ENCODE peak calls at places on chromosome 2, in six cellular contexts. One of them, this sample, is unnamed.
A peak's percentile ranks its signal among the peaks of the same experiment; 100 is the strongest.

GRCh38 chr2:231666171-231667095 is 41.9 kb upstream of the PTMA start:
- DNase-seq in Jurkat, Clone E6-1: no peak
- DNase-seq in mammary epithelial cell: no peak
- DNase-seq in Calu3: peak; percentile 97
- DNase-seq in osteocyte: peak; percentile 94
- DNase-seq in HTR-8/SVneo: peak; percentile 89
- DNase-seq in this sample: peak; percentile 80

GRCh38 chr2:217986256-217986961 is 16.4 kb downstream of the TNS1 start:
- DNase-seq in HTR-8/SVneo: no peak
- DNase-seq in osteocyte: no peak
- DNase-seq in Jurkat, Clone E6-1: no peak
- DNase-seq in mammary epithelial cell: no peak
- DNase-seq in Calu3: no peak
- DNase-seq in this sample: no peak

GRCh38 chr2:32064021-32064678 is 794 bp downstream of the SPAST start:
- DNase-seq in Calu3: no peak
- DNase-seq in osteocyte: no peak
- DNase-seq in Jurkat, Clone E6-1: no peak
- DNase-seq in HTR-8/SVneo: no peak
- DNase-seq in mammary epithelial cell: peak; percentile 24
- DNase-seq in this sample: no peak

GRCh38 chr2:112957511-112957910 is 20.3 kb upstream of the IL36G start:
- DNase-seq in Calu3: no peak
- DNase-seq in osteocyte: peak; percentile 38
- DNase-seq in Jurkat, Clone E6-1: no peak
- DNase-seq in mammary epithelial cell: no peak
- DNase-seq in HTR-8/SVneo: no peak
- DNase-seq in this sample: no peak

GRCh38 chr2:215770668-215771067 is 242.7 kb downstream of the MREG start:
- DNase-seq in Jurkat, Clone E6-1: no peak
- DNase-seq in mammary epithelial cell: no peak
- DNase-seq in osteocyte: no peak
- DNase-seq in HTR-8/SVneo: no peak
- DNase-seq in Calu3: no peak
- DNase-seq in this sample: no peak

GRCh38 chr2:156445311-156446218 is 9.4 kb downstream of the GPD2 start:
- DNase-seq in HTR-8/SVneo: no peak
- DNase-seq in Jurkat, Clone E6-1: no peak
- DNase-seq in osteocyte: no peak
- DNase-seq in mammary epithelial cell: peak; percentile 65
- DNase-seq in Calu3: no peak
- DNase-seq in this sample: no peak

GRCh38 chr2:2587364-2587763 is 256.3 kb upstream of the MYT1L start:
- DNase-seq in HTR-8/SVneo: no peak
- DNase-seq in Jurkat, Clone E6-1: no peak
- DNase-seq in Calu3: no peak
- DNase-seq in mammary epithelial cell: no peak
- DNase-seq in osteocyte: no peak
- DNase-seq in this sample: no peak

GRCh38 chr2:202023198-202023903 is 10.3 kb upstream of the FZD7 start:
- DNase-seq in HTR-8/SVneo: no peak
- DNase-seq in osteocyte: no peak
- DNase-seq in Jurkat, Clone E6-1: no peak
- DNase-seq in mammary epithelial cell: no peak
- DNase-seq in Calu3: no peak
- DNase-seq in this sample: no peak

GRCh38 chr2:58812766-58813344 is 571.7 kb upstream of the FANCL start:
- DNase-seq in mammary epithelial cell: no peak
- DNase-seq in HTR-8/SVneo: no peak
- DNase-seq in osteocyte: no peak
- DNase-seq in Calu3: no peak
- DNase-seq in Jurkat, Clone E6-1: no peak
- DNase-seq in this sample: no peak

GRCh38 chr2:176106636-176107539 is at the start of gene HOXD11:
- DNase-seq in Jurkat, Clone E6-1: no peak
- DNase-seq in Calu3: peak; percentile 15
- DNase-seq in osteocyte: no peak
- DNase-seq in mammary epithelial cell: peak; percentile 70
- DNase-seq in HTR-8/SVneo: peak; percentile 39
- DNase-seq in this sample: peak; percentile 69

GRCh38 chr2:240139666-240140393 is 628 bp downstream of the OTOS start:
- DNase-seq in osteocyte: no peak
- DNase-seq in Jurkat, Clone E6-1: no peak
- DNase-seq in HTR-8/SVneo: no peak
- DNase-seq in mammary epithelial cell: no peak
- DNase-seq in Calu3: no peak
- DNase-seq in this sample: peak; percentile 25

GRCh38 chr2:190767821-190768220 is 112.8 kb upstream of the GLS start:
- DNase-seq in Jurkat, Clone E6-1: no peak
- DNase-seq in osteocyte: no peak
- DNase-seq in Calu3: no peak
- DNase-seq in mammary epithelial cell: peak; percentile 26
- DNase-seq in HTR-8/SVneo: no peak
- DNase-seq in this sample: no peak

GRCh38 chr2:62071126-62071598 is 124.8 kb upstream of the B3GNT2 start:
- DNase-seq in HTR-8/SVneo: no peak
- DNase-seq in Calu3: no peak
- DNase-seq in Jurkat, Clone E6-1: no peak
- DNase-seq in mammary epithelial cell: no peak
- DNase-seq in osteocyte: no peak
- DNase-seq in this sample: no peak

This sample was measured in type B pancreatic cell.